ENCODE peak calls at places on chromosomes 12 and 14, in six cellular contexts. V, N, F, S, O and U are unnamed samples.

GRCh38 chr14:74620497-74620921 is 8.5 kb upstream of the LTBP2 start:
- DNase-seq in S (peak; percentile 52), V (no peak), F (peak; percentile 85), O (peak; percentile 97), N (no peak), U (no peak)

GRCh38 chr12:7497661-7498060 is 5.9 kb downstream of the CD163 start:
- DNase-seq in F (peak; percentile 25), N (no peak), S (no peak), V (no peak), O (peak; percentile 56), U (no peak)

GRCh38 chr12:27549231-27549800 is 25.3 kb downstream of the PPFIBP1 start:
- DNase-seq in F (peak; percentile 69), O (peak; percentile 93), V (no peak), N (peak; percentile 18), S (no peak), U (no peak)

GRCh38 chr14:69789118-69789640 is 7.9 kb downstream of the SLC10A1 start:
- DNase-seq in N (no peak), F (no peak), S (no peak), V (no peak), O (no peak), U (no peak)

GRCh38 chr12:123055281-123055766 is 74.8 kb downstream of the ARL6IP4 start:
- DNase-seq in F (no peak), V (peak; percentile 62), O (no peak), S (no peak), N (no peak), U (no peak)

GRCh38 chr14:52314521-52315354 is 626 bp downstream of the PTGER2 start:
- DNase-seq in N (no peak), F (peak; percentile 29), O (no peak), V (no peak), S (peak; percentile 49), U (peak; percentile 36)

GRCh38 chr14:74402264-74403251 is 23.5 kb downstream of the SYNDIG1L start:
- DNase-seq in F (no peak), S (no peak), O (no peak), V (no peak), N (no peak), U (no peak)

GRCh38 chr12:69516950-69517349 is 46.8 kb downstream of the FRS2 start:
- DNase-seq in S (no peak), F (no peak), N (no peak), O (no peak), V (no peak), U (no peak)

GRCh38 chr12:79911889-79912656 is 22.8 kb downstream of the PPP1R12A start:
- DNase-seq in N (no peak), O (peak; percentile 54), S (no peak), V (no peak), F (no peak), U (no peak)

GRCh38 chr14:68796418-68797101 is 3.7 kb upstream of the ZFP36L1 start:
- DNase-seq in F (no peak), O (no peak), S (no peak), V (no peak), N (no peak), U (no peak)